ENCODE peak calls at places on chromosomes 13 and 19, in five cellular contexts. J is HEK293T, Q is HepG2, A is NT2/D1, G is GM12878. I is an unnamed sample.

GRCh38 chr13:48410199-48410598 is 2.7 kb downstream of the LPAR6 start:
- DNase-seq in A (no peak), G (no peak), J (no peak), Q (no peak), I (no peak)

GRCh38 chr19:12774588-12775555 is at the start of gene HOOK2:
- DNase-seq in J (no peak), Q (no peak), A (no peak), G (no peak), I (no peak)

GRCh38 chr19:1421218-1421957 is 14.0 kb downstream of the DAZAP1 start:
- DNase-seq in Q (no peak), A (no peak), J (no peak), G (no peak), I (no peak)

GRCh38 chr19:32652893-32653625 is 21.9 kb downstream of the ANKRD27 start:
- DNase-seq in J (no peak), Q (no peak), G (no peak), A (no peak), I (no peak)

GRCh38 chr19:51009061-51009891 is 7.9 kb upstream of the KLK8 start:
- DNase-seq in J (no peak), A (no peak), G (no peak), Q (no peak), I (no peak)

GRCh38 chr13:67231481-67231940 is 1.4 kb upstream of the PCDH9 start:
- DNase-seq in A (no peak), Q (no peak), G (no peak), J (no peak), I (no peak)

GRCh38 chr13:100541882-100542545 is 46.6 kb downstream of the GGACT start:
- DNase-seq in J (no peak), A (no peak), Q (no peak), G (no peak), I (peak; percentile 37)

GRCh38 chr19:2424686-2425621 is 2.4 kb downstream of the TIMM13 start:
- DNase-seq in G (no peak), J (no peak), Q (no peak), A (no peak), I (peak; percentile 67)

GRCh38 chr19:38401148-38401547 is 1.7 kb upstream of the FAM98C start:
- DNase-seq in Q (peak; percentile 12), G (no peak), J (no peak), A (no peak), I (no peak)

GRCh38 chr19:38506723-38507550 is 73.4 kb downstream of the RYR1 start:
- DNase-seq in G (peak; percentile 63), Q (peak; percentile 47), J (peak; percentile 100), A (peak; percentile 82), I (peak; percentile 99)

GRCh38 chr19:16455489-16455888 is 16.3 kb downstream of the EPS15L1 start:
- DNase-seq in A (no peak), G (no peak), Q (no peak), J (no peak), I (no peak)

GRCh38 chr13:74299688-74300087 is 165.5 kb upstream of the KLF12 start:
- DNase-seq in G (no peak), J (no peak), A (no peak), Q (no peak), I (no peak)

GRCh38 chr13:29906432-29907011 is 56.1 kb upstream of the UBL3 start:
- DNase-seq in Q (no peak), A (no peak), G (no peak), J (no peak), I (no peak)

GRCh38 chr13:29908411-29908810 is 58.0 kb upstream of the UBL3 start:
- DNase-seq in G (no peak), J (no peak), A (no peak), Q (no peak), I (no peak)

GRCh38 chr13:29905845-29906244 is 55.4 kb upstream of the UBL3 start:
- DNase-seq in G (no peak), J (no peak), Q (peak; percentile 24), A (no peak), I (no peak)

GRCh38 chr13:29908917-29909755 is 58.7 kb upstream of the UBL3 start:
- DNase-seq in Q (no peak), A (no peak), G (no peak), J (no peak), I (no peak)

GRCh38 chr13:29907670-29908069 is 57.3 kb upstream of the UBL3 start:
- DNase-seq in A (no peak), Q (no peak), J (no peak), G (no peak), I (no peak)
- TF ChIP-seq SUZ12 in A (no peak), Q (no peak), J (no peak), G (no peak), I (no peak)

DNA sequence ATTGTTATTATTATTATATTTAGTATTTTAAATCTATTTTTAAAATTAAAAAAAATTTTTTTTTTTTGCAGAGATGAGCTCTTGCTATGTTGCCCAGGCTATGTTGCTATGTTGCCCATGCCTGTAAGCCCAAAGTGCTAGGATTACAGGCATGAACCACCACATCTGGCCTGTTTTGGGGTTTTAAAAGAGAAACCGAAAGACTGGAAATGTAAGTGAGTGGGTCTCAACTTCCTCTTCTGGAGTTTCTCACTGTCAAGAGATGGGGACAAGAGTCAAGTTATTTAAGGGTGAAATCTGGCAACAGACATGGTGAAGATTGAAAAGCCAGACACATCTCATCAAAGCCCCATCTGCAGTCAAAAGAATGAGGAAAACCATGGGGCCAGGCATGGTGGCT is 4.2 kb upstream of the OR7G3 start:
- DNase-seq in Q (no peak), A (no peak), J (no peak), G (no peak), I (no peak)
- TF ChIP-seq SUZ12 in Q (no peak), A (no peak), J (no peak), G (no peak), I (no peak)

GRCh38 chr19:48835734-48836088 is 580 bp downstream of the HSD17B14 start:
- DNase-seq in Q (peak; percentile 82), G (peak; percentile 82), A (peak; percentile 75), J (peak; percentile 76), I (peak; percentile 97)

GRCh38 chr19:48833977-48834376 is 2.3 kb downstream of the HSD17B14 start:
- DNase-seq in A (no peak), J (no peak), Q (no peak), G (no peak), I (no peak)

GRCh38 chr19:48837586-48838191 is 1.4 kb upstream of the HSD17B14 start:
- DNase-seq in G (no peak), Q (no peak), A (no peak), J (no peak), I (no peak)

GRCh38 chr19:48837081-48837524 is 812 bp upstream of the HSD17B14 start:
- DNase-seq in G (peak; percentile 67), A (peak; percentile 78), Q (no peak), J (peak; percentile 91), I (peak; percentile 94)

GRCh38 chr19:48836089-48837017 is at the start of gene HSD17B14:
- DNase-seq in Q (no peak), A (no peak), G (no peak), J (no peak), I (peak; percentile 80)
- TF ChIP-seq SUZ12 in Q (no peak), A (no peak), G (no peak), J (no peak), I (no peak)

DNA sequence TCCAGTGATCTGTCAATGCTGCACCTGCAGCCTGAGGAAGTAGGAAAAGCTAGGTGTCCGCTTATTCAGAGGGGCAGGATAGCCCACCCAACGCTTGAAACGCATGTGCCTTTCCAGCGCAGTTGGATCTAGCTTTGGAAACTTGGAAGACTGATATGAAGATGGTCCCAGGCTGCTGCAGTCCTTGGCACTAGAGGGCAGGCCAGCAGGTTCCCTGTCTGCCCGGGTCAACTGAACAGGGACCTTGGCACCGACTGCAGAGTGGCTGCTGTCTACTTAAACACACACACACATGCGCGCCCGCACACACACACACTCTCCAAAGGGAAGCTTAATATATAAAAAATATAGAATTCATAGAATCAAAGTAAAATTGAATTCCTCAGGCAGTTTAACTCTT is 100.0 kb downstream of the TSHZ3 start:
- DNase-seq in G (no peak), A (no peak), J (no peak), Q (no peak), I (no peak)
- TF ChIP-seq SUZ12 in G (no peak), A (no peak), J (no peak), Q (no peak), I (no peak)

GRCh38 chr19:18606281-18607221 is at the start of gene CRLF1:
- DNase-seq in G (no peak), Q (peak; percentile 39), A (no peak), J (peak; percentile 27), I (no peak)
- TF ChIP-seq SUZ12 in G (no peak), Q (no peak), A (no peak), J (no peak), I (peak; percentile 62)

GRCh38 chr19:49019242-49019932 is 2.5 kb upstream of the LHB start:
- DNase-seq in G (no peak), J (peak; percentile 75), A (peak; percentile 35), Q (peak; percentile 67), I (peak; percentile 92)
- TF ChIP-seq SUZ12 in G (no peak), J (no peak), A (no peak), Q (no peak), I (no peak)

DNA sequence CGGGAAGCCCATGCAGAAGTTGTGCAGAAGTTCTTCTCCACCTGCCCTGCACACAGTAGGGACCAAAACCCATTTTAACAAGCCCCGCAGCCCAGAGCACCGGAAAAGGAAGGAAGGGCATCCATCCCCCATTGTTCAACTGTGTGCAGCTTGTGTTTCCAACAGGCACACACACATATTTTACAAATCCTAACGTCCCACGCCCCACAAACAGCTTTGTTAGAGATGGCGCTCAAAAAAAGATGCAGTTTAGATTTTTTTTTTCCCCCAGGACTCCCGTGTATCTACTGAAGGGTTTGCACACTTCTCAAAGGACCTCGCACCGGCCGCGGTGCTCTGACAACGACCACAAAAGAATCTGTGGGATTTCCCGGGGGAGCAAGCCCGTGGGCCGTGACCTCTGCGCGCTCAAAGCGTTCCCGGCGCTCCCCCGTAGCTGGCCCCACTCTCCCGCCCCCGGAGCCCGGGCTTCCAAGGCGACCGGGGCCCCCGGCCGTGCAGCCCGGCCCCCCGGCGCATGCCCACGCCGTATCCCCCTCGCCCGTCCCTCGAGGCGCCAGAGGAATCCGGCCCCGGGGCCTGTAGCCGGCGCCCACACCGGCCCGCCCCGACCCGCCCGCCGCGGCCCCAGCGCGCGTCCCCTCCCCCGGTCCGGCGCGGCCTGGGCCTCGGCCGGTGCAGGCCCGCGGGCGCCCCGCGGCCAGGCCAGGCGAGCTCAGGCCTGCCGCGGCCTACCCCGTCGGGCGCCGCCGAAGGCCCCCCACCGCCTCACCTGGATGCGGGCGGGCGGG is 523 bp downstream of the ELAVL1 start:
- DNase-seq in Q (no peak), A (no peak), G (no peak), J (peak; percentile 26), I (no peak)
- TF ChIP-seq SUZ12 in Q (no peak), A (no peak), G (no peak), J (no peak), I (no peak)

GRCh38 chr13:75362026-75362425 is 119.9 kb downstream of the TBC1D4 start:
- DNase-seq in G (no peak), A (no peak), J (no peak), Q (no peak), I (no peak)
- TF ChIP-seq SUZ12 in G (no peak), A (no peak), J (no peak), Q (no peak), I (no peak)

GRCh38 chr13:30576528-30576927 is 41.2 kb upstream of the USPL1 start:
- DNase-seq in Q (peak; percentile 1), G (no peak), J (no peak), A (no peak), I (no peak)
- TF ChIP-seq SUZ12 in Q (no peak), G (no peak), J (no peak), A (no peak), I (no peak)